ENCODE peak calls at places on chromosomes 12 and 14, in six cellular contexts. One of them, this sample, is unnamed.
A peak's percentile ranks its signal among the peaks of the same experiment; 100 is the strongest.

GRCh38 chr14:22668417-22668816 is 24.3 kb upstream of the OR6J1 start:
- DNase-seq in GM10248: no peak
- DNase-seq in Calu3: no peak
- DNase-seq in retinal pigment epithelial cell: no peak
- DNase-seq in suprapubic skin: no peak
- DNase-seq in activated B cell treated with CpG ODN at 0.5 μM for 24 hours: no peak
- DNase-seq in this sample: no peak

GRCh38 chr12:47021298-47021697 is 58.1 kb upstream of the PCED1B start:
- DNase-seq in GM10248: peak; percentile 27
- DNase-seq in Calu3: peak; percentile 28
- DNase-seq in retinal pigment epithelial cell: no peak
- DNase-seq in suprapubic skin: no peak
- DNase-seq in activated B cell treated with CpG ODN at 0.5 μM for 24 hours: no peak
- DNase-seq in this sample: peak; percentile 78

GRCh38 chr12:122875590-122876220 is 20.2 kb downstream of the VPS37B start:
- DNase-seq in GM10248: peak; percentile 65
- DNase-seq in Calu3: no peak
- DNase-seq in retinal pigment epithelial cell: no peak
- DNase-seq in suprapubic skin: peak; percentile 53
- DNase-seq in activated B cell treated with CpG ODN at 0.5 μM for 24 hours: peak; percentile 14
- DNase-seq in this sample: no peak

GRCh38 chr12:75816892-75817291 is 214.7 kb downstream of the PHLDA1 start:
- DNase-seq in GM10248: no peak
- DNase-seq in Calu3: no peak
- DNase-seq in retinal pigment epithelial cell: no peak
- DNase-seq in suprapubic skin: no peak
- DNase-seq in activated B cell treated with CpG ODN at 0.5 μM for 24 hours: no peak
- DNase-seq in this sample: no peak

GRCh38 chr14:81384900-81385299 is 15.2 kb downstream of the STON2 start:
- DNase-seq in GM10248: no peak
- DNase-seq in Calu3: no peak
- DNase-seq in retinal pigment epithelial cell: peak; percentile 94
- DNase-seq in suprapubic skin: no peak
- DNase-seq in activated B cell treated with CpG ODN at 0.5 μM for 24 hours: no peak
- DNase-seq in this sample: no peak

GRCh38 chr12:20451759-20452158 is 83.4 kb downstream of the PDE3A start:
- DNase-seq in GM10248: no peak
- DNase-seq in Calu3: no peak
- DNase-seq in retinal pigment epithelial cell: no peak
- DNase-seq in suprapubic skin: no peak
- DNase-seq in activated B cell treated with CpG ODN at 0.5 μM for 24 hours: no peak
- DNase-seq in this sample: peak; percentile 41

GRCh38 chr14:105150026-105150367 is 18.6 kb downstream of the JAG2 start:
- DNase-seq in GM10248: no peak
- DNase-seq in Calu3: no peak
- DNase-seq in retinal pigment epithelial cell: no peak
- DNase-seq in suprapubic skin: no peak
- DNase-seq in activated B cell treated with CpG ODN at 0.5 μM for 24 hours: no peak
- DNase-seq in this sample: no peak

GRCh38 chr14:29741909-29742401 is 185.7 kb downstream of the PRKD1 start:
- DNase-seq in GM10248: no peak
- DNase-seq in Calu3: no peak
- DNase-seq in retinal pigment epithelial cell: peak; percentile 48
- DNase-seq in suprapubic skin: no peak
- DNase-seq in activated B cell treated with CpG ODN at 0.5 μM for 24 hours: no peak
- DNase-seq in this sample: no peak

GRCh38 chr12:6097384-6097783 is 27.1 kb downstream of the VWF start:
- DNase-seq in GM10248: no peak
- DNase-seq in Calu3: no peak
- DNase-seq in retinal pigment epithelial cell: no peak
- DNase-seq in suprapubic skin: peak; percentile 3
- DNase-seq in activated B cell treated with CpG ODN at 0.5 μM for 24 hours: no peak
- DNase-seq in this sample: no peak

GRCh38 chr12:76726626-76727025 is 37.3 kb upstream of the ZDHHC17 start:
- DNase-seq in GM10248: no peak
- DNase-seq in Calu3: no peak
- DNase-seq in retinal pigment epithelial cell: no peak
- DNase-seq in suprapubic skin: no peak
- DNase-seq in activated B cell treated with CpG ODN at 0.5 μM for 24 hours: no peak
- DNase-seq in this sample: no peak

GRCh38 chr12:53200458-53201169 is 6.4 kb downstream of the ITGB7 start:
- DNase-seq in GM10248: peak; percentile 52
- DNase-seq in Calu3: no peak
- DNase-seq in retinal pigment epithelial cell: no peak
- DNase-seq in suprapubic skin: no peak
- DNase-seq in activated B cell treated with CpG ODN at 0.5 μM for 24 hours: no peak
- DNase-seq in this sample: no peak

GRCh38 chr14:52046376-52046917 is 22.4 kb downstream of the NID2 start:
- DNase-seq in GM10248: no peak
- DNase-seq in Calu3: no peak
- DNase-seq in retinal pigment epithelial cell: no peak
- DNase-seq in suprapubic skin: no peak
- DNase-seq in activated B cell treated with CpG ODN at 0.5 μM for 24 hours: no peak
- DNase-seq in this sample: no peak
- TF ChIP-seq CTCF in GM10248: no peak
- TF ChIP-seq CTCF in Calu3: no peak
- TF ChIP-seq CTCF in retinal pigment epithelial cell: no peak
- TF ChIP-seq CTCF in suprapubic skin: no peak
- TF ChIP-seq CTCF in activated B cell treated with CpG ODN at 0.5 μM for 24 hours: no peak
- TF ChIP-seq CTCF in this sample: no peak

DNA sequence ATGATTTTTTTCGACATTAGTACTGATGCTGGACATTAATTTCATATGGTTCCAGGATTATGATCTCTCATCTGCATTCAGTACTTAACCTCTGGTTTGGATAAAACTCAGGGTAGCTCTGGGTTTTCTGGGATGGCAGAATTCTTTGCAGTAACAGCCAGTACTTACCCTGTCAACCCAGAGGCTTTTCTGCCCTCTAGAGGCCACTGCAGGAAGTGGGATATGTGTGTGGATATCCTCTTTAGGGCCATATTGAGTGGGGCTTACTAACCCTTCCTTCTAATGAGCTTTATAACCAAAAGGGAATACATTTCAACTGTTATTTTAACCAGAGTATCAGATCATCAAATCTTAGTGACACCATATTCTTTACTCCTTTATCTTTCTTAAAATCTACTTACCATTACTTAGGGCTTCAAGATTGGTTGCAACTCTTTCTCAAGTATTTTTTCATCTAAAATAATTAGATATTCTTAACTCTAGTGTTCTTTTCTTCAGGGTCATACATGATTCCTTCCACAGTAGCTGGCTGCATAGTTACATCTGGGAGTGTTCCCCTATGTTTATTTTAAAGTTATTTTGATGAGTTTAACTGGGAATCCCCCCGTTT is 488.0 kb upstream of the STXBP6 start:
- DNase-seq in GM10248: no peak
- DNase-seq in Calu3: no peak
- DNase-seq in retinal pigment epithelial cell: no peak
- DNase-seq in suprapubic skin: no peak
- DNase-seq in activated B cell treated with CpG ODN at 0.5 μM for 24 hours: no peak
- DNase-seq in this sample: no peak
- TF ChIP-seq CTCF in GM10248: peak; percentile 15
- TF ChIP-seq CTCF in Calu3: no peak
- TF ChIP-seq CTCF in retinal pigment epithelial cell: peak; percentile 33
- TF ChIP-seq CTCF in suprapubic skin: no peak
- TF ChIP-seq CTCF in activated B cell treated with CpG ODN at 0.5 μM for 24 hours: no peak
- TF ChIP-seq CTCF in this sample: no peak

GRCh38 chr14:38248629-38249028 is 7.3 kb downstream of the CLEC14A start:
- DNase-seq in GM10248: no peak
- DNase-seq in Calu3: no peak
- DNase-seq in retinal pigment epithelial cell: no peak
- DNase-seq in suprapubic skin: no peak
- DNase-seq in activated B cell treated with CpG ODN at 0.5 μM for 24 hours: no peak
- DNase-seq in this sample: no peak
- TF ChIP-seq CTCF in GM10248: no peak
- TF ChIP-seq CTCF in Calu3: no peak
- TF ChIP-seq CTCF in retinal pigment epithelial cell: peak; percentile 44
- TF ChIP-seq CTCF in suprapubic skin: no peak
- TF ChIP-seq CTCF in activated B cell treated with CpG ODN at 0.5 μM for 24 hours: no peak
- TF ChIP-seq CTCF in this sample: no peak

DNA sequence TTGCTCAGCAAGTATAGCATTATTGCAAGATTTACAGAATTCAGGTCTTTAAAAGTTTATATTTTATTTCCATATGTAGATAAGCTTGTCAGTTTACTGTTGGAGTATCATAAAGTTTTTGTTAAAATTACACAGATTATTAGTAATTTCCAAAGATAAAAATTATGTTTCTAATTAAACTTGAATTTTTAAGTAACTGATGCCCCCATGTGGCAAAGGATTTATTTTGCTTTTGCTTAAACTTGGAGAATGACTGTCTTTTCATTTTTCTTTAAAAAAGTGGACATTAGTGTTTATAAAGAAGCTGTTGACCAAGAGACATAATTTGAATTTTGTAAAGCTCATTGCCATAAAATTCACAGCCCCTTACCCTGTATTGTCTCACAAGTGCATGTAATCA is 45.8 kb downstream of the ETNK1 start:
- DNase-seq in GM10248: no peak
- DNase-seq in Calu3: no peak
- DNase-seq in retinal pigment epithelial cell: no peak
- DNase-seq in suprapubic skin: no peak
- DNase-seq in activated B cell treated with CpG ODN at 0.5 μM for 24 hours: no peak
- DNase-seq in this sample: no peak
- TF ChIP-seq CTCF in GM10248: peak; percentile 14
- TF ChIP-seq CTCF in Calu3: no peak
- TF ChIP-seq CTCF in retinal pigment epithelial cell: peak; percentile 23
- TF ChIP-seq CTCF in suprapubic skin: no peak
- TF ChIP-seq CTCF in activated B cell treated with CpG ODN at 0.5 μM for 24 hours: no peak
- TF ChIP-seq CTCF in this sample: peak; percentile 24

GRCh38 chr12:102543931-102544485 is 63.6 kb upstream of the IGF1 start:
- DNase-seq in GM10248: no peak
- DNase-seq in Calu3: no peak
- DNase-seq in retinal pigment epithelial cell: no peak
- DNase-seq in suprapubic skin: no peak
- DNase-seq in activated B cell treated with CpG ODN at 0.5 μM for 24 hours: no peak
- DNase-seq in this sample: no peak

GRCh38 chr12:102542816-102543448 is 62.6 kb upstream of the IGF1 start:
- DNase-seq in GM10248: no peak
- DNase-seq in Calu3: no peak
- DNase-seq in retinal pigment epithelial cell: no peak
- DNase-seq in suprapubic skin: no peak
- DNase-seq in activated B cell treated with CpG ODN at 0.5 μM for 24 hours: no peak
- DNase-seq in this sample: no peak

GRCh38 chr12:102539651-102540553 is 59.5 kb upstream of the IGF1 start:
- DNase-seq in GM10248: no peak
- DNase-seq in Calu3: peak; percentile 30
- DNase-seq in retinal pigment epithelial cell: peak; percentile 73
- DNase-seq in suprapubic skin: no peak
- DNase-seq in activated B cell treated with CpG ODN at 0.5 μM for 24 hours: no peak
- DNase-seq in this sample: peak; percentile 69

GRCh38 chr12:102540856-102541385 is 60.6 kb upstream of the IGF1 start:
- DNase-seq in GM10248: no peak
- DNase-seq in Calu3: no peak
- DNase-seq in retinal pigment epithelial cell: no peak
- DNase-seq in suprapubic skin: no peak
- DNase-seq in activated B cell treated with CpG ODN at 0.5 μM for 24 hours: no peak
- DNase-seq in this sample: no peak

DNA sequence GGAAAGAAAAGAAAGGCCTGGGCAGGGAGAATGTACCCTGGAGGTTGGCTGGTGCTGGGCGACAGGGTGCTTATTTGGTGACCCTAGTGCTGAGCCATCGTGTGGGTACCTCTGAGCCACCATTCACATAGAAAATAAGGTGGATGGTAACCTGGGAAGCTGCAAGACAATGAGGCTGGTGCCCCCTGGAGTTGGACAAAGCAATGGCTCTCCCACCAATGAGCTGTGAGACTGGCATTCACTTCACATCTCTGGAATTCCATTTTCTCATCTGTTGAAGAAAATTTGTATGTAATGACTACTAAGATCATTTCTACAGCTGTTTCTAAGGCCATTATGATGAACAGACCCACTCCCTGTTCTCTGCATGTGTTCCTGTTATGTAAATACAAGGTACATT is 63.1 kb upstream of the IGF1 start:
- DNase-seq in GM10248: no peak
- DNase-seq in Calu3: no peak
- DNase-seq in retinal pigment epithelial cell: no peak
- DNase-seq in suprapubic skin: no peak
- DNase-seq in activated B cell treated with CpG ODN at 0.5 μM for 24 hours: no peak
- DNase-seq in this sample: no peak
- TF ChIP-seq CTCF in GM10248: no peak
- TF ChIP-seq CTCF in Calu3: no peak
- TF ChIP-seq CTCF in retinal pigment epithelial cell: peak; percentile 43
- TF ChIP-seq CTCF in suprapubic skin: no peak
- TF ChIP-seq CTCF in activated B cell treated with CpG ODN at 0.5 μM for 24 hours: no peak
- TF ChIP-seq CTCF in this sample: peak; percentile 29